ENCODE peak calls at places on chromosomes 11 and 22, in four cellular contexts. V is IMR-90, P is GM12878, L is K562. A is an unnamed sample.
A peak's percentile ranks its signal among the peaks of the same experiment; 100 is the strongest.

GRCh38 chr11:59550842-59551650 is 39.7 kb downstream of the OR4D9 start:
- DNase-seq in L (peak; percentile 26), P (peak; percentile 86), V (peak; percentile 92), A (peak; percentile 93)

GRCh38 chr22:30324008-30324730 is 2.6 kb downstream of the TBC1D10A start:
- DNase-seq in L (no peak), V (peak; percentile 47), P (no peak), A (no peak)

GRCh38 chr11:71580057-71581003 is 2.3 kb downstream of the KRTAP5-11 start:
- DNase-seq in V (peak; percentile 72), L (peak; percentile 72), P (no peak), A (peak; percentile 63)

GRCh38 chr11:110000045-110000502 is 93.1 kb upstream of the ZC3H12C start:
- DNase-seq in P (peak; percentile 92), V (peak; percentile 99), L (no peak), A (peak; percentile 24)

GRCh38 chr22:27596133-27596905 is 205.2 kb downstream of the MN1 start:
- DNase-seq in P (no peak), V (no peak), L (no peak), A (no peak)

GRCh38 chr22:33023119-33023827 is 34.9 kb downstream of the SYN3 start:
- DNase-seq in P (no peak), V (no peak), L (no peak), A (no peak)

GRCh38 chr11:120808616-120809050 is 215.3 kb upstream of the TBCEL start:
- DNase-seq in V (no peak), L (no peak), P (no peak), A (no peak)

GRCh38 chr11:47004595-47005033 is 68.1 kb downstream of the CSTPP1 start:
- DNase-seq in L (peak; percentile 16), V (peak; percentile 98), P (no peak), A (peak; percentile 72)

GRCh38 chr22:33443688-33444087 is 385.5 kb upstream of the SYN3 start:
- DNase-seq in L (no peak), P (no peak), V (no peak), A (no peak)

GRCh38 chr11:72015511-72016061 is 16.9 kb downstream of the IL18BP start:
- DNase-seq in P (no peak), L (no peak), V (peak; percentile 24), A (no peak)

GRCh38 chr11:18698341-18699268 is at the start of gene TMEM86A:
- DNase-seq in V (peak; percentile 60), L (peak; percentile 98), P (no peak), A (peak; percentile 88)

GRCh38 chr11:1774886-1775285 is 11.2 kb upstream of the CTSD start:
- DNase-seq in P (no peak), V (no peak), L (no peak), A (no peak)

GRCh38 chr11:1776944-1777715 is 13.4 kb upstream of the CTSD start:
- DNase-seq in L (no peak), P (no peak), V (no peak), A (no peak)

GRCh38 chr11:1777737-1778136 is 14.0 kb upstream of the CTSD start:
- DNase-seq in V (no peak), P (no peak), L (no peak), A (no peak)

GRCh38 chr11:1778141-1778911 is 14.6 kb upstream of the CTSD start:
- DNase-seq in V (no peak), L (peak; percentile 58), P (no peak), A (no peak)

GRCh38 chr11:1776331-1776851 is 12.7 kb upstream of the CTSD start:
- DNase-seq in V (no peak), P (no peak), L (no peak), A (no peak)
- TF ChIP-seq FOS in V (no peak), P (no peak), L (no peak), A (no peak)

GRCh38 chr11:102267602-102268001 is 49.7 kb upstream of the BIRC3 start:
- DNase-seq in P (no peak), L (peak; percentile 19), V (peak; percentile 81), A (peak; percentile 18)

GRCh38 chr11:102268083-102268984 is 49.0 kb upstream of the BIRC3 start:
- DNase-seq in V (peak; percentile 55), L (peak; percentile 98), P (peak; percentile 17), A (peak; percentile 51)

GRCh38 chr11:102272047-102272824 is 45.0 kb upstream of the BIRC3 start:
- DNase-seq in V (no peak), P (no peak), L (no peak), A (no peak)

GRCh38 chr11:102268985-102269470 is 48.3 kb upstream of the BIRC3 start:
- DNase-seq in L (no peak), P (no peak), V (no peak), A (no peak)

DNA sequence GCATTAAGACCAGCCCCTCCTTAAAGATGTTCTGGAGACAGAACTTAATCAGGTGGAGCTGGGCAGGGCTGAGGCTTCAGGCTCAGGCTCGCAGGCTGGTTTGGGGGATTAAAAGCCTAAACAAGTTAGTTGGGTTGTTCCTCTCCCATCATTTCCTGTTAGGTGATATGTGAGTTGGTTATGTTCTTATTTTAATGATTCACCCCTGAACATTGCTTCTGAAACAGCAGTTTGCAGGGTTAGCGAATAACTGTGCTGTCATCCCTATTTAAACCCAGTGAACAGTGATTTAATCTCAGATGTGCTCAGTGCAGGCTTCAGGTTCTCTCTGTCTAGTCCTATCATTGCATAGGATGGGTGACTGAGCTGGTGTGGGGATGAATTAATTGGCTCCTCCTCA is 47.4 kb upstream of the BIRC3 start:
- DNase-seq in P (no peak), V (peak; percentile 81), L (no peak), A (no peak)
- TF ChIP-seq FOS in P (no peak), V (no peak), L (no peak), A (no peak)

GRCh38 chr22:50305393-50305657 is 2.1 kb downstream of the PLXNB2 start:
- DNase-seq in V (no peak), P (no peak), L (no peak), A (no peak)

GRCh38 chr22:50305658-50306566 is 1.5 kb downstream of the PLXNB2 start:
- DNase-seq in V (peak; percentile 95), L (peak; percentile 40), P (peak; percentile 36), A (peak; percentile 83)

GRCh38 chr22:50308597-50308935 is 1.1 kb upstream of the PLXNB2 start:
- DNase-seq in L (peak; percentile 56), P (no peak), V (peak; percentile 40), A (no peak)

GRCh38 chr22:50307891-50308596 is 598 bp upstream of the PLXNB2 start:
- DNase-seq in P (no peak), L (no peak), V (no peak), A (no peak)

DNA sequence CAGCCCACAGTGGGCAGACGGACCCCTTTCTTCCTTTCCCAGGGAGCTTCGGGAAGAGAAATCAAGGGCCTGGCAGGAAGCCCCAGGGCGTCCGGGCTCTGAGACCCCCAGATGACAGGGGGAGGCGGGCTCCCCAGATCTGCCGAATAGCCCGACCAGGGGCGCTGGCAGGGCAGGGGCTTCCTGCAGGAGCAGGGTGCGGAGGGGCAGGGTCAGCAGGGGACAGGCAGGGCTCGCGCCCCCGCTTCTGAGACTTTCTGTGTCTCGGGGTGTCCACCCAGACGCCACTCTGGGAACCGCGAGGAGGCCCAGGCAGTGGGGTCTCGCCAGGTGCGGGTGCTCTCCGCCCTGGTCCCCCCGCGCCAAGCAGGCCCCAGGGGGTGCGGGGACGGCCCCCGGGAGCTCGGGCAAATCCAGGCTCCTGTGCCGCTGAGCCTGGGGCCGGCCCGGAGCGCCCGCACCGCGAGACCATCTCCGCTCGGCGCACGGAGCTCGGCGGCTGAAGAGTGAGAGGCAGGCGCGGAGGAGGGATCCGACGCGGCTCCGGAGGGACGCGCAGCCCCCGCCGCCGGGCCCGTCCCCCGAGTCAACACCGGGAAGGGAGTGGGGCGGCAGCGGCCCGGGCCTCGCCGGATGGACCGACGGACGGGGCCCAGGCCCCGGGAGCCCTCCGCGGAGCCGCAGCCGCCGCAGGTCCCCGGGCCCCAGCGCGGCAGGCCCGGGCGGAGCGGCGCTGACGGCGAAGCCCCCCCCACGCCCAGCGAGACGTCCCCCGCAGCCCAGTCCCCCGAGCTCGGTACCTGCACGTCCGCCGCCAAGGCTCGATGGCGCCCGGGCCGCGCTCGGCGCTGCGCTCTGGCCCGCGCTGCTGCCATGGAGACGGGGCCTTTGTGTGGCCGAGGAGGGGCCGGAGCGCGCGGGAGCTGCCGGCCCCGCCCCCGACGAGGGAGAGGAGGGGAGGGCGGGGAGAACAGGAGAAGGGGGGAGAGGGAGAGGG is at the start of gene PLXNB2:
- DNase-seq in L (peak; percentile 80), P (no peak), V (peak; percentile 80), A (peak; percentile 76)
- TF ChIP-seq FOS in L (no peak), P (no peak), V (no peak), A (no peak)

DNA sequence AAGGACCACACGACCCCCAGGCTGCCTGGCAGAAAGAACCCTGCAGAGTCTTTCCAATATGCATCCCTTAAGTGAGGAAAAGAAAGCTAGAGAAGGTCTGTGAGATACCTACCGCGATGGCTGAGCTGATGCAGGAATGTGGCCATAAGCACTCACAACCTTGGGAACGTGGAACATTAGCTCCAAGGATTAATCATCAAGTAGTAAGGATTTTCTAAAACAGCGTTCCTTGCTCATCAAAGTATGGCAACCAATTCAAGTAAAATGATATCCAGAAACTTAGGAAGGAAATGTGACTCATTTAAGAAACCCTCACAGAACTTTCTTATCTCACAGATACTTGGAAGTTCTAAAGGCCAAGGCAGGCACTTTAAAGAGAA is 12.8 kb downstream of the PACSIN2 start:
- DNase-seq in L (no peak), P (no peak), V (peak; percentile 91), A (peak; percentile 72)
- TF ChIP-seq FOS in L (no peak), P (no peak), V (peak; percentile 75), A (peak; percentile 88)

A was measured in endothelial cell of umbilical vein.